ENCODE peak calls at places on chromosome 19, in ten cellular contexts. K, Y, V, Z, H, N, O, C, P and X are unnamed samples.

GRCh38 chr19:52626915-52627314 is 11.2 kb downstream of the ZNF83 start:
- DNase-seq in K (no peak), Y (no peak), V (no peak), Z (no peak), H (no peak), N (no peak), O (no peak), C (no peak), P (no peak), X (no peak)

GRCh38 chr19:5131866-5132561 is 163.1 kb downstream of the KDM4B start:
- DNase-seq in K (no peak), Y (no peak), V (no peak), Z (no peak), H (peak; percentile 69), N (no peak), O (peak; percentile 19), C (no peak), P (no peak), X (no peak)

GRCh38 chr19:12610540-12611360 is at the start of the genes ZNF490 and ZNF791:
- DNase-seq in K (peak; percentile 99), Y (peak; percentile 96), V (peak; percentile 97), Z (peak; percentile 96), H (peak; percentile 99), N (peak; percentile 99), O (peak; percentile 96), C (peak; percentile 100), P (peak; percentile 99), X (peak; percentile 98)

GRCh38 chr19:48866692-48867091 is 1.7 kb downstream of the PLEKHA4 start:
- DNase-seq in K (no peak), Y (no peak), V (no peak), Z (no peak), H (no peak), N (no peak), O (no peak), C (no peak), P (no peak), X (no peak)

GRCh38 chr19:33444238-33444992 is 70.9 kb downstream of the CEBPG start:
- DNase-seq in K (no peak), Y (no peak), V (no peak), Z (no peak), H (no peak), N (no peak), O (no peak), C (no peak), P (no peak), X (no peak)

GRCh38 chr19:12293771-12294307 is 844 bp downstream of the ZNF44 start:
- DNase-seq in K (peak; percentile 47), Y (peak; percentile 55), V (no peak), Z (peak; percentile 63), H (peak; percentile 55), N (no peak), O (peak; percentile 59), C (peak; percentile 93), P (peak; percentile 32), X (no peak)

GRCh38 chr19:8986296-8986695 is 23.9 kb downstream of the MUC16 start:
- DNase-seq in K (no peak), Y (peak; percentile 7), V (no peak), Z (no peak), H (no peak), N (no peak), O (no peak), C (no peak), P (no peak), X (no peak)

GRCh38 chr19:19185853-19186728 is 5.9 kb downstream of the BORCS8 start:
- DNase-seq in K (no peak), Y (peak; percentile 61), V (peak; percentile 70), Z (peak; percentile 50), H (no peak), N (peak; percentile 39), O (peak; percentile 18), C (peak; percentile 57), P (no peak), X (no peak)

GRCh38 chr19:51026554-51026831 is at the start of gene KLK11:
- DNase-seq in K (no peak), Y (no peak), V (no peak), Z (no peak), H (peak; percentile 79), N (no peak), O (no peak), C (no peak), P (no peak), X (no peak)

GRCh38 chr19:13953021-13953531 is 767 bp downstream of the DCAF15 start:
- DNase-seq in K (peak; percentile 45), Y (peak; percentile 53), V (no peak), Z (no peak), H (peak; percentile 21), N (peak; percentile 39), O (peak; percentile 52), C (peak; percentile 80), P (peak; percentile 52), X (no peak)

GRCh38 chr19:55179570-55180484 is at the start of gene SYT5:
- DNase-seq in K (no peak), Y (no peak), V (no peak), Z (peak; percentile 37), H (no peak), N (peak; percentile 63), O (no peak), C (peak; percentile 62), P (no peak), X (no peak)

GRCh38 chr19:718251-719024 is 9.7 kb downstream of the PALM start:
- DNase-seq in K (no peak), Y (no peak), V (no peak), Z (no peak), H (no peak), N (no peak), O (no peak), C (no peak), P (no peak), X (no peak)
- H3K27ac ChIP-seq in K (no peak overlapping the region), Y (no peak overlapping the region), V (no peak overlapping the region), Z (no peak overlapping the region), H (peak overlapping the region; percentile 23), N (peak overlapping the region; percentile 92), O (no peak overlapping the region), C (no peak overlapping the region), P (peak overlapping the region; percentile 70), X (no peak overlapping the region)

DNA sequence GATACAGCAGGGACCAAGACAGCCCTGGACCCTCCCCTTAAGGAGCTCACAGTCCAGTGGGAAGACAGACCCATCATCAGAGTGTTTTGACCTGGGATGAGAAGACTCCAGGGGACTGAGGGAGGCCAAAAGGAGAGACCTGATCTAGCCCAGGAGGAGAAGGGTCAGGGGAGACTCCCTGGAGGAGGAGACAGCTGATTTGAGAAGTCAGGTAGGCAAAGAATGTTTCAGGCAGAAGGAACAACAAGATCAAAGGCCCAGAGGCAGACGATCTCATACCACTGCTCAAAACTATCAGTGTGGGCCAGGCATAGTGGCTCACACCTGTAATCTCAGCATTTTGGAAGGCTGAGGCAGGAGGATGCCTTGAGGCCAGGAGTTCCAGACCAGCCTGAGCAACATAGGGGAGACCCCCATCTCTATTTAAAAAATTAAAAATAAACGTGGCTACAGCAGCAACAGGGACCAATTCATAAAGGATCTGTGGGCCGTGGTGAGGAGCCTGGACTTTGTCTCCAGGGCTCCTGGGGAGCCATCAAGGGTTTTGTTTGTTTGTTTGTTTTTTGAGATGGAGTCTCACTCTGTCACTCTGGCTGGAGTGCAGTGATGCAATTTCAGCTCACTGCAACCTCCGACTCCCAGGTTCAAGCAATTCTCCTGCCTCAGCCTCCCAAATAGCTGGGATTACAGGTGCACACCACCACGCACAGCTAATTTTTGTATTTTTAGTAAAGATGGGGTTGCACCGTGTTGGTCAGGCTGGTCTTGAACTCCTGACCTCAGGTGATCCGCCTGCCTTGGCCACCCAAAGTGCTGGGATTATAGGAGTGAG is 2.2 kb upstream of the COX6B1 start:
- DNase-seq in K (no peak), Y (no peak), V (no peak), Z (no peak), H (no peak), N (no peak), O (no peak), C (no peak), P (no peak), X (no peak)
- H3K27ac ChIP-seq in K (no peak overlapping the region), Y (peak overlapping the region; percentile 74), V (no peak overlapping the region), Z (no peak overlapping the region), H (no peak overlapping the region), N (no peak overlapping the region), O (no peak overlapping the region), C (no peak overlapping the region), P (no peak overlapping the region), X (no peak overlapping the region)

GRCh38 chr19:2863818-2864217 is 3.3 kb upstream of the ZNF556 start:
- DNase-seq in K (no peak), Y (no peak), V (no peak), Z (no peak), H (no peak), N (no peak), O (no peak), C (no peak), P (no peak), X (no peak)
- H3K27ac ChIP-seq in K (no peak overlapping the region), Y (no peak overlapping the region), V (no peak overlapping the region), Z (no peak overlapping the region), H (no peak overlapping the region), N (no peak overlapping the region), O (no peak overlapping the region), C (no peak overlapping the region), P (no peak overlapping the region), X (no peak overlapping the region)

GRCh38 chr19:1408300-1409203 is 1.2 kb downstream of the DAZAP1 start:
- DNase-seq in K (peak; percentile 44), Y (no peak), V (no peak), Z (peak; percentile 39), H (no peak), N (no peak), O (peak; percentile 56), C (peak; percentile 50), P (no peak), X (no peak)

GRCh38 chr19:1410789-1411188 is 3.4 kb downstream of the DAZAP1 start:
- DNase-seq in K (no peak), Y (no peak), V (no peak), Z (no peak), H (no peak), N (no peak), O (no peak), C (no peak), P (no peak), X (no peak)

GRCh38 chr19:1410136-1410786 is 2.9 kb downstream of the DAZAP1 start:
- DNase-seq in K (no peak), Y (no peak), V (no peak), Z (no peak), H (no peak), N (no peak), O (peak; percentile 76), C (no peak), P (no peak), X (no peak)

GRCh38 chr19:1407662-1408299 is 395 bp downstream of the DAZAP1 start:
- DNase-seq in K (no peak), Y (no peak), V (no peak), Z (peak; percentile 49), H (no peak), N (no peak), O (no peak), C (peak; percentile 42), P (no peak), X (no peak)

DNA sequence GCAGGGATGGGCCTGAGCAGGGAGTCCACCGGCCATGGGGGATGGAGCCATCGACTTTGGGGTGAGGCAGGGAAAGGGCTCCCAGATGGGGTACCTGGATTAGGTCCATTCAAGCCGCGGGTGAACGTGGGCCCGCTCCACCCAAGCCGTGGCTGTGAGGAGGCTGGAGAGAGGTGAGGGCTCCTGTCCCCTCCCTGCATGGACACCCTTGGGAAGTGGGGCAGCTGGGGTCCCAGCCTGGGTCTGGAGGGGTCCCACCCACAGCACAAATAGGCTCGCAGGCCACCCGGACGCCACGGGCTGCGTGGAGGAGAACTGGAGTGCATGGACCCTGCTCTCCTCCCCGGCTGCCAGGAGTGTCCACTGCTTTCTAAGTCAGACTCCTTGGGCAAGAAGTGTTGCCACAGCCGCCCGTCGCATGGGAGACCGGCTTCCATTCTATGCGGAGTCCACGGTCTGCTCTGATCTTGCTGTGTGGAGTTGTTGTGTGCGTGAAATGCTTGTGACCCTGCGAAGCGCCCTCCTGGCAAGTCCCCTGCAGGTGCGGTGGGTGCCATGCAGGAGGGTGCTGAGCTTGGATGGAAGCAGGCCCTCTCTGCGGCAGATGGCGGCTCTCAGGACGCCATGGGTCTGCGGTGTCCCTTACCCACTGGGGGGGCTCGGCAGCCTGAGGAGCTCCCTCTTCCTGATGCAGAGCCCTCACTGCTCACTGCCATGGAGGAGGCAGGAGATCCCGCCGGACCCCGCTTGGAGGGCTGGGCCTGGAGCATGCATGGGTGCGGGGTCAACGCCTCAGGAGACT is 2.0 kb downstream of the DAZAP1 start:
- DNase-seq in K (no peak), Y (no peak), V (no peak), Z (no peak), H (no peak), N (no peak), O (no peak), C (no peak), P (no peak), X (no peak)
- H3K27ac ChIP-seq in K (peak overlapping the region; percentile 96), Y (peak overlapping the region; percentile 100), V (no peak overlapping the region), Z (peak overlapping the region; percentile 87), H (peak overlapping the region; percentile 96), N (peak overlapping the region; percentile 72), O (peak overlapping the region; percentile 74), C (peak overlapping the region; percentile 89), P (peak overlapping the region; percentile 96), X (peak overlapping the region; percentile 93)